ENCODE peak calls at places on chromosomes 12 and 14, in four cellular contexts. One of them, this sample, is unnamed.

GRCh38 chr12:92570056-92570753 is 132.6 kb upstream of the PLEKHG7 start:
- DNase-seq in WERI-Rb-1: peak
- DNase-seq in caudate nucleus: no peak
- DNase-seq in A549: peak
- DNase-seq in this sample: no peak

GRCh38 chr14:87869619-87870583 is 123.1 kb downstream of the GALC start:
- DNase-seq in caudate nucleus: no peak
- DNase-seq in A549: no peak
- DNase-seq in WERI-Rb-1: no peak
- DNase-seq in this sample: peak

GRCh38 chr14:94480809-94481208 is 4.8 kb upstream of the SERPINA9 start:
- DNase-seq in caudate nucleus: no peak
- DNase-seq in WERI-Rb-1: no peak
- DNase-seq in A549: no peak
- DNase-seq in this sample: no peak

GRCh38 chr12:41992692-41993215 is 151.9 kb downstream of the GXYLT1 start:
- DNase-seq in A549: no peak
- DNase-seq in caudate nucleus: no peak
- DNase-seq in WERI-Rb-1: no peak
- DNase-seq in this sample: no peak

GRCh38 chr14:77579065-77579464 is 37.4 kb downstream of the SPTLC2 start:
- DNase-seq in caudate nucleus: no peak
- DNase-seq in A549: no peak
- DNase-seq in WERI-Rb-1: no peak
- DNase-seq in this sample: no peak

GRCh38 chr14:63204407-63205280 is at the start of gene RHOJ:
- DNase-seq in WERI-Rb-1: no peak
- DNase-seq in caudate nucleus: peak
- DNase-seq in A549: no peak
- DNase-seq in this sample: no peak

GRCh38 chr12:81095470-81096232 is 17.8 kb downstream of the ACSS3 start:
- DNase-seq in WERI-Rb-1: no peak
- DNase-seq in A549: no peak
- DNase-seq in caudate nucleus: no peak
- DNase-seq in this sample: no peak

GRCh38 chr12:75571204-75571603 is 59.8 kb upstream of the KRR1 start:
- DNase-seq in caudate nucleus: no peak
- DNase-seq in A549: no peak
- DNase-seq in WERI-Rb-1: no peak
- DNase-seq in this sample: no peak

GRCh38 chr14:74945852-74946658 is 9.3 kb downstream of the PGF start:
- DNase-seq in A549: peak
- DNase-seq in caudate nucleus: peak
- DNase-seq in WERI-Rb-1: peak
- DNase-seq in this sample: no peak

GRCh38 chr14:50718949-50719348 is 50.8 kb upstream of the SAV1 start:
- DNase-seq in caudate nucleus: no peak
- DNase-seq in WERI-Rb-1: peak
- DNase-seq in A549: no peak
- DNase-seq in this sample: no peak

GRCh38 chr14:50757702-50758101 is 73.3 kb downstream of the NIN start:
- DNase-seq in WERI-Rb-1: no peak
- DNase-seq in A549: no peak
- DNase-seq in caudate nucleus: no peak
- DNase-seq in this sample: no peak

GRCh38 chr12:116472193-116472592 is 87.0 kb upstream of the MAP1LC3B2 start:
- DNase-seq in WERI-Rb-1: no peak
- DNase-seq in caudate nucleus: no peak
- DNase-seq in A549: no peak
- DNase-seq in this sample: no peak

GRCh38 chr14:56122306-56122705 is 4.1 kb downstream of the PELI2 start:
- DNase-seq in caudate nucleus: no peak
- DNase-seq in A549: no peak
- DNase-seq in WERI-Rb-1: no peak
- DNase-seq in this sample: no peak

GRCh38 chr12:46661161-46661845 is 164.5 kb downstream of the SLC38A4 start:
- DNase-seq in caudate nucleus: no peak
- DNase-seq in A549: peak
- DNase-seq in WERI-Rb-1: peak
- DNase-seq in this sample: no peak

GRCh38 chr12:107019546-107019945 is 32.6 kb upstream of the MTERF2 start:
- DNase-seq in WERI-Rb-1: no peak
- DNase-seq in caudate nucleus: no peak
- DNase-seq in A549: no peak
- DNase-seq in this sample: no peak

GRCh38 chr12:6627598-6627997 is 8.2 kb downstream of the LPAR5 start:
- DNase-seq in A549: no peak
- DNase-seq in WERI-Rb-1: peak
- DNase-seq in caudate nucleus: no peak
- DNase-seq in this sample: no peak

GRCh38 chr14:99408971-99409289 is 71.7 kb downstream of the SETD3 start:
- DNase-seq in caudate nucleus: no peak
- DNase-seq in WERI-Rb-1: no peak
- DNase-seq in A549: no peak
- DNase-seq in this sample: no peak

GRCh38 chr12:110109037-110109836 is 14.9 kb upstream of the IFT81 start:
- DNase-seq in caudate nucleus: no peak
- DNase-seq in A549: peak
- DNase-seq in WERI-Rb-1: peak
- DNase-seq in this sample: no peak

GRCh38 chr14:99122521-99123125 is 149.4 kb downstream of the BCL11B start:
- DNase-seq in A549: no peak
- DNase-seq in caudate nucleus: no peak
- DNase-seq in WERI-Rb-1: no peak
- DNase-seq in this sample: no peak

GRCh38 chr14:52356025-52356424 is 41.9 kb downstream of the PTGER2 start:
- DNase-seq in caudate nucleus: no peak
- DNase-seq in A549: peak
- DNase-seq in WERI-Rb-1: no peak
- DNase-seq in this sample: no peak

GRCh38 chr12:92445253-92446081 is 257.3 kb upstream of the PLEKHG7 start:
- DNase-seq in A549: no peak
- DNase-seq in WERI-Rb-1: no peak
- DNase-seq in caudate nucleus: no peak
- DNase-seq in this sample: no peak

GRCh38 chr14:43042408-43042807 is 1435.7 kb downstream of the LRFN5 start:
- DNase-seq in A549: no peak
- DNase-seq in WERI-Rb-1: no peak
- DNase-seq in caudate nucleus: no peak
- DNase-seq in this sample: no peak

GRCh38 chr12:101780599-101780998 is 41.3 kb upstream of the SYCP3 start:
- DNase-seq in WERI-Rb-1: no peak
- DNase-seq in A549: no peak
- DNase-seq in caudate nucleus: no peak
- DNase-seq in this sample: no peak

GRCh38 chr12:9668141-9669018 is 1.1 kb upstream of the CLEC2D start:
- DNase-seq in WERI-Rb-1: no peak
- DNase-seq in A549: no peak
- DNase-seq in caudate nucleus: no peak
- DNase-seq in this sample: no peak

GRCh38 chr12:131764738-131765137 is 53.8 kb downstream of the SFSWAP start:
- DNase-seq in caudate nucleus: no peak
- DNase-seq in WERI-Rb-1: no peak
- DNase-seq in A549: no peak
- DNase-seq in this sample: no peak

GRCh38 chr12:132560831-132561783 is 49.3 kb downstream of the LRCOL1 start:
- DNase-seq in WERI-Rb-1: peak
- DNase-seq in A549: peak
- DNase-seq in caudate nucleus: no peak
- DNase-seq in this sample: peak

GRCh38 chr14:101289230-101289690 is 272.0 kb upstream of the DIO3 start:
- DNase-seq in WERI-Rb-1: no peak
- DNase-seq in caudate nucleus: no peak
- DNase-seq in A549: no peak
- DNase-seq in this sample: no peak

GRCh38 chr14:68794856-68795601 is 2.2 kb upstream of the ZFP36L1 start:
- DNase-seq in caudate nucleus: no peak
- DNase-seq in WERI-Rb-1: no peak
- DNase-seq in A549: peak
- DNase-seq in this sample: no peak

GRCh38 chr12:115752913-115753726 is 524.4 kb downstream of the MED13L start:
- DNase-seq in A549: peak
- DNase-seq in WERI-Rb-1: peak
- DNase-seq in caudate nucleus: no peak
- DNase-seq in this sample: no peak

GRCh38 chr12:127655691-127656090 is 611.3 kb upstream of the TMEM132C start:
- DNase-seq in caudate nucleus: no peak
- DNase-seq in WERI-Rb-1: no peak
- DNase-seq in A549: no peak
- DNase-seq in this sample: no peak

GRCh38 chr12:47774664-47775063 is 1.6 kb downstream of the SLC48A1 start:
- DNase-seq in caudate nucleus: no peak
- DNase-seq in A549: no peak
- DNase-seq in WERI-Rb-1: no peak
- DNase-seq in this sample: no peak

GRCh38 chr14:78598046-78598652 is 428.0 kb downstream of the NRXN3 start:
- DNase-seq in WERI-Rb-1: peak
- DNase-seq in A549: peak
- DNase-seq in caudate nucleus: peak
- DNase-seq in this sample: no peak

GRCh38 chr14:69247691-69248440 is 12.1 kb upstream of the GALNT16 start:
- DNase-seq in caudate nucleus: no peak
- DNase-seq in A549: no peak
- DNase-seq in WERI-Rb-1: no peak
- DNase-seq in this sample: no peak

GRCh38 chr14:93035585-93035916 is 80.2 kb downstream of the ITPK1 start:
- DNase-seq in A549: no peak
- DNase-seq in caudate nucleus: no peak
- DNase-seq in WERI-Rb-1: no peak
- DNase-seq in this sample: no peak
- H3K27ac ChIP-seq in A549: peak
- H3K27ac ChIP-seq in caudate nucleus: peak
- H3K27ac ChIP-seq in WERI-Rb-1: no peak
- H3K27ac ChIP-seq in this sample: no peak

DNA sequence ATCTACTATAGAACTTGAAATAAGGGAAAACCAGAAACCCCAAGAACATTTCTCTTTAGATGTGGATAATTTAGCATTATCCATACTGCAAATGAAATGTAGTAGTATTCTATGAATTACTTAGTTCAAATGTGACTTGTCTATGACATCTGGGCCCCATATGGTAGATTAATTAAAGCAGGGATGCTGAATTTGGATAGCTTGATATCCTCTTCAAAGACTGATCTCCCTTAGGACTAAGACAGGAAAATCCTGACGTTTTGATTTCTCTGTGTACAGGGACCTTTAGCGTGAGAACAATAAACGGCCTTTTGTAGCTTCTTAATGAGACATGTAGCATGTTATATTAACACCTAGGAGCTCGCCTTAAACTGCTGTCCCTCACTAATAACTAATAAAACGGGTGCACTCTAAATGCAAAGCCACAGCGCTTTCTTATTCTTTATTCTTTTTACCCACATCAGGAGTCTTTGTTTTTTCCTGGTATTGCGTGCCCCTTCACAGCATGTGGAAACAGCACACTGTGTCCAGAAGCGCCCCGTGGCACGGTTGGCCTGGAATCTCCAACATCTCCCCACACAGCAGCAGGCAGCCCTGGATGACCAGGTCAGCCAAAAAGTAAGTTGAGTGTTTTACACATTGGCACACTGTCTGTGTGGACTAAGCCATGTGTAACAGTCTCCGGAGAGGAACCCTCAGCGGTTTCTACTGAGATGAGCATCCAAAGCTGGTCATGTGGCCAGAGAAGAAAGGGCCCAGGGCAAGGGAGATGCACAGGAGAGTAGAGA is 93.1 kb downstream of the SRGAP1 start:
- DNase-seq in A549: no peak
- DNase-seq in caudate nucleus: no peak
- DNase-seq in WERI-Rb-1: no peak
- DNase-seq in this sample: no peak
- H3K27ac ChIP-seq in A549: no peak
- H3K27ac ChIP-seq in caudate nucleus: no peak
- H3K27ac ChIP-seq in WERI-Rb-1: no peak
- H3K27ac ChIP-seq in this sample: no peak

GRCh38 chr14:58605465-58605864 is 32.3 kb upstream of the DACT1 start:
- DNase-seq in A549: no peak
- DNase-seq in caudate nucleus: no peak
- DNase-seq in WERI-Rb-1: no peak
- DNase-seq in this sample: no peak

GRCh38 chr14:58607131-58607531 is 30.6 kb upstream of the DACT1 start:
- DNase-seq in WERI-Rb-1: no peak
- DNase-seq in A549: no peak
- DNase-seq in caudate nucleus: no peak
- DNase-seq in this sample: no peak

DNA sequence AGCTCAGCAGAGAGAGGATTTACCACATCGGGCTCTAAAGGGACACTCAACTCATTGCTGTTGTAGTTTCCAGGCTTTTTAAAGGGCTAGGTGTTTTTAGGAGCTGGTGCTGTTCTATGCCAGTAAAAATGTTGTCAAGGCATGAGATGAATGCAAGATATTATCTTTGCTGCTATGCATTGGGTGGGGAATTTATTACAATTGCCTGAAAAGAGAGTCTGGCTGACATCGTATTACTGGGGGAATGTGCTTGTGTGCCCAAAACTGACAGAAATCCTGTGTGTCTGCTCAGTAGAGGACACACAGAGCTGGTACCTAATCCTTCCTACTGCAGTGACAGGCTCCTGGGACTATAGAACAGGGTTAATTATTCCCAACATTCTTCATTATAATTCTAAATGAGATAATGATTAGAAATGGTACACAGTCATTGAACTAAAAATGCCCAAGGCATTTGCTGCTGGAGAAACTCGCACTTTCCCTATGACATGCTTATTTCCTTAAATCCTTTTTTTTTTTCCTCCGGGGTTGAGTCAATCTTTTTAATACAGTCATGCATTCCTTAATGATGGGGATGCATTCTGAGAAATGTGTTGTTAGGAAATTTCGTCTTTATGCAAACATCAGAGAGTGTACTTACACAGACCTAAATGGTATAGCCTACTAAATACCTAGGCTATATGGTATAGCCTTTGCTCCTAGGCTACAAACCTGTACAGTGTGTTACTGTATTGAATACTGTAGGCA is 30.0 kb upstream of the DACT1 start:
- DNase-seq in WERI-Rb-1: no peak
- DNase-seq in A549: no peak
- DNase-seq in caudate nucleus: no peak
- DNase-seq in this sample: no peak
- H3K27ac ChIP-seq in WERI-Rb-1: no peak
- H3K27ac ChIP-seq in A549: no peak
- H3K27ac ChIP-seq in caudate nucleus: no peak
- H3K27ac ChIP-seq in this sample: no peak

GRCh38 chr12:2083561-2083960 is 30.8 kb downstream of the CACNA1C start:
- DNase-seq in caudate nucleus: no peak
- DNase-seq in WERI-Rb-1: no peak
- DNase-seq in A549: no peak
- DNase-seq in this sample: no peak
- H3K27ac ChIP-seq in caudate nucleus: no peak
- H3K27ac ChIP-seq in WERI-Rb-1: no peak
- H3K27ac ChIP-seq in A549: no peak
- H3K27ac ChIP-seq in this sample: no peak

GRCh38 chr12:83075471-83075870 is 388.8 kb downstream of the TMTC2 start:
- DNase-seq in WERI-Rb-1: no peak
- DNase-seq in A549: no peak
- DNase-seq in caudate nucleus: no peak
- DNase-seq in this sample: no peak
- H3K27ac ChIP-seq in WERI-Rb-1: no peak
- H3K27ac ChIP-seq in A549: no peak
- H3K27ac ChIP-seq in caudate nucleus: peak
- H3K27ac ChIP-seq in this sample: no peak

This sample was measured in keratinocyte.